ENCODE peak calls at places on chromosomes 7 and 10, in ten cellular contexts. B is H9, I is A673, S is cardiac muscle cell, M is ascending aorta, U is mesendoderm, O is neural progenitor cell, H is H1, V is esophagus muscularis mucosa, R is GM23338. D is an unnamed sample. For H3K4me1, the result is how much of the 10 kb centered on the place peaks cover.

GRCh38 chr10:22712246-22712958 is 2.0 kb downstream of the PIP4K2A start:
- DNase-seq in R (no peak), I (no peak), M (no peak), S (peak), V (no peak), H (no peak), U (no peak), O (no peak), B (no peak), D (no peak)

GRCh38 chr10:28783089-28783488 is 105.8 kb downstream of the BAMBI start:
- DNase-seq in O (peak), M (no peak), H (no peak), I (no peak), R (no peak), B (no peak), V (no peak), U (peak), S (no peak), D (no peak)

GRCh38 chr7:28203498-28204240 is 23.1 kb upstream of the JAZF1 start:
- DNase-seq in H (no peak), S (peak), M (no peak), R (no peak), O (no peak), U (no peak), B (no peak), V (no peak), I (no peak), D (no peak)

GRCh38 chr10:102646610-102647432 is 2.5 kb downstream of the TRIM8 start:
- DNase-seq in B (no peak), H (no peak), R (no peak), V (no peak), I (peak), O (peak), U (no peak), M (no peak), S (peak), D (no peak)

GRCh38 chr7:104848386-104848990 is 165.5 kb upstream of the KMT2E start:
- DNase-seq in H (peak), U (peak), M (no peak), S (peak), V (no peak), R (peak), O (peak), B (peak), I (peak), D (no peak)

GRCh38 chr10:126618466-126618865 is 52.0 kb downstream of the C10orf90 start:
- DNase-seq in H (no peak), O (no peak), U (no peak), M (no peak), B (no peak), V (no peak), I (no peak), S (no peak), R (no peak), D (no peak)

GRCh38 chr10:110387983-110388681 is 83.4 kb upstream of the SMNDC1 start:
- DNase-seq in S (no peak), V (no peak), I (no peak), O (no peak), U (no peak), M (no peak), B (no peak), H (no peak), R (no peak), D (no peak)

GRCh38 chr7:90645784-90646183 is 49.7 kb downstream of the CDK14 start:
- DNase-seq in O (peak), H (no peak), R (no peak), I (peak), S (peak), B (no peak), V (no peak), U (peak), M (no peak), D (no peak)

GRCh38 chr10:129626801-129627434 is 159.9 kb downstream of the MGMT start:
- DNase-seq in M (no peak), R (no peak), U (no peak), O (no peak), S (peak), V (peak), H (no peak), I (peak), B (no peak), D (no peak)

GRCh38 chr10:17430647-17431355 is 23.6 kb downstream of the ST8SIA6 start:
- DNase-seq in S (peak), R (peak), V (no peak), H (no peak), O (peak), I (peak), U (peak), B (peak), M (no peak), D (no peak)

GRCh38 chr10:1201010-1201807 is 145.0 kb downstream of the WDR37 start:
- DNase-seq in B (peak), R (no peak), U (no peak), I (no peak), O (no peak), H (no peak), V (no peak), S (no peak), M (no peak), D (no peak)

GRCh38 chr7:137328389-137329120 is 15.0 kb downstream of the PTN start:
- DNase-seq in S (peak), H (no peak), B (no peak), I (no peak), V (no peak), U (no peak), O (peak), M (no peak), R (no peak), D (no peak)

GRCh38 chr7:40315277-40315676 is 180.5 kb downstream of the SUGCT start:
- DNase-seq in B (no peak), S (no peak), R (no peak), O (no peak), V (no peak), M (no peak), H (no peak), U (no peak), I (no peak), D (no peak)

GRCh38 chr10:46019541-46020343 is 10.7 kb downstream of the NCOA4 start:
- DNase-seq in H (no peak), V (no peak), O (peak), M (no peak), I (no peak), B (no peak), R (peak), U (no peak), S (peak), D (no peak)

GRCh38 chr7:44324204-44325126 is 929 bp downstream of the CAMK2B start:
- DNase-seq in S (peak), H (no peak), O (no peak), I (no peak), M (no peak), V (peak), U (no peak), R (peak), B (no peak), D (no peak)

GRCh38 chr7:16604054-16604453 is 41.5 kb downstream of the ANKMY2 start:
- DNase-seq in H (no peak), U (no peak), S (peak), B (no peak), M (no peak), V (no peak), R (no peak), I (peak), O (no peak), D (no peak)

GRCh38 chr10:48802611-48803046 is 118.0 kb downstream of the WDFY4 start:
- DNase-seq in U (no peak), M (no peak), H (no peak), I (no peak), R (no peak), B (no peak), O (no peak), V (peak), S (no peak), D (no peak)

GRCh38 chr7:110786576-110786975 is 304.4 kb upstream of the LRRN3 start:
- DNase-seq in R (no peak), M (no peak), S (no peak), U (no peak), I (no peak), V (no peak), H (no peak), B (no peak), O (no peak), D (no peak)

GRCh38 chr10:42734537-42734936 is 48.1 kb upstream of the BMS1 start:
- DNase-seq in M (no peak), V (peak), B (no peak), O (no peak), R (no peak), H (no peak), I (peak), S (no peak), U (no peak), D (no peak)

GRCh38 chr7:64463636-64464375 is 99.1 kb downstream of the ZNF680 start:
- DNase-seq in M (peak), O (no peak), V (peak), I (peak), B (no peak), H (no peak), U (no peak), S (peak), R (no peak), D (peak)

GRCh38 chr10:125000366-125001312 is 58.7 kb downstream of the ZRANB1 start:
- DNase-seq in V (no peak), M (no peak), I (no peak), S (peak), H (no peak), R (peak), B (no peak), O (peak), U (peak), D (no peak)

GRCh38 chr10:7354330-7355047 is 56.3 kb downstream of the SFMBT2 start:
- DNase-seq in O (no peak), R (no peak), S (peak), V (no peak), I (peak), U (no peak), B (no peak), H (no peak), M (no peak), D (no peak)

GRCh38 chr7:25575634-25576033 is 347.3 kb upstream of the NPVF start:
- DNase-seq in M (no peak), V (no peak), H (no peak), R (peak), U (no peak), I (no peak), O (no peak), B (no peak), S (no peak), D (no peak)

GRCh38 chr10:36476399-36476798 is 649.0 kb upstream of the ANKRD30A start:
- DNase-seq in H (no peak), O (no peak), V (no peak), B (no peak), R (no peak), M (no peak), U (no peak), S (peak), I (no peak), D (no peak)

GRCh38 chr10:75250934-75251333 is 15.2 kb upstream of the COMTD1 start:
- DNase-seq in R (no peak), V (no peak), B (no peak), U (no peak), I (no peak), H (no peak), S (no peak), M (no peak), O (no peak), D (no peak)

GRCh38 chr7:45511721-45512422 is 62.3 kb upstream of the ADCY1 start:
- DNase-seq in V (no peak), B (no peak), U (no peak), R (no peak), M (no peak), O (no peak), H (no peak), I (no peak), S (no peak), D (no peak)

GRCh38 chr10:43054593-43054992 is 22.3 kb upstream of the RET start:
- DNase-seq in S (no peak), U (no peak), O (no peak), I (no peak), B (no peak), R (no peak), M (no peak), H (no peak), V (no peak), D (no peak)

GRCh38 chr10:122459586-122460273 is 1.6 kb upstream of the HTRA1 start:
- DNase-seq in O (no peak), I (no peak), V (peak), H (no peak), B (no peak), S (peak), M (no peak), R (no peak), U (no peak), D (no peak)

GRCh38 chr7:106681815-106682495 is 21.0 kb upstream of the CCDC71L start:
- DNase-seq in M (no peak), S (peak), I (no peak), U (no peak), V (no peak), B (no peak), O (no peak), H (no peak), R (no peak), D (no peak)

GRCh38 chr7:104156842-104157277 is 51.0 kb downstream of the ORC5 start:
- DNase-seq in V (no peak), O (peak), B (no peak), M (no peak), U (peak), H (no peak), R (peak), S (peak), I (peak), D (no peak)

GRCh38 chr7:81187768-81188167 is 268.9 kb upstream of the SEMA3C start:
- DNase-seq in I (no peak), R (no peak), U (no peak), S (no peak), M (no peak), O (no peak), B (no peak), H (no peak), V (no peak), D (no peak)

DNA sequence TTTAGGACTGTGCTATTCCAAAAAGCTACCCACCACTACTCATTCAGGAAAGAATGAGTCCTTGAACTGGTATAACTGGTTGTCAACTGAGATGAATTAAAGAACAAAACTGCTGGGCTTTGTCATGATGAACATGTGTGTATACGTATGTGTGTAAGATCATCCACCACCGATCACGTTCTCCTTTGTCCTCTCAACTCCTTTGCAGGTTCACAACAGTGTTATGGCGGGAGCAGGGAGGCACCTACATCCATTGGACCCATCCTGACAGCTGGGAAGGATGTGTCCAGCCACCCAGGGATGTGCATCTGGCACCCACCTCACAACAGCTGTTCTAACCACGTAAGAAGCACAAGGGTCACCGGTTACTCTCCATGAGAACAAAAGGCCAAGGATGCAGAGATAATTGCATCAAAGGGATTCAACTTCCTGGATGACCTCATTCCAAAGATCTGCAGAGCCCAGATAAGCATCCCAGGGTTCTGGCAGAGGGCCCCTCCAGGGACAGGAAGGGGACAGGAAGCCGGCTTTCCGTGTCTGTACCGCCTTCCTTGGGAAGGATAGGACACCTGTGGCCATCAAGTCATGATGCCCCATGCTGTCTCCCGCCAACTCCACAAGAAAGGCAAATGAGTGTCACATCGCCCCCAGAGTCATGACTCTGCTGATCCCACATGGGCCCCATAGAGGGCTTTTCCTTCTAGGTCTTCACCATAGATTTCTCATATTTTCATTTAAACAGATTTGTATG is 66.1 kb downstream of the STEAP1B start:
- DNase-seq in M (no peak), V (peak), H (peak), O (peak), U (peak), I (peak), B (peak), R (peak), S (peak), D (no peak)
- H3K4me1 ChIP-seq in M (under half), V (under half), H (under half), O (under half), U (under half), I (under half), B (under half), R (under half), S (under half), D (under half)

GRCh38 chr7:150503155-150503554 is 11.5 kb upstream of the GIMAP7 start:
- DNase-seq in V (no peak), B (no peak), M (no peak), H (no peak), O (no peak), S (no peak), R (no peak), U (no peak), I (no peak), D (no peak)

GRCh38 chr7:150507947-150508602 is 6.6 kb upstream of the GIMAP7 start:
- DNase-seq in V (no peak), M (no peak), H (no peak), B (no peak), I (no peak), S (no peak), R (no peak), U (no peak), O (no peak), D (no peak)

GRCh38 chr7:150503581-150503980 is 11.1 kb upstream of the GIMAP7 start:
- DNase-seq in B (no peak), M (no peak), H (no peak), O (no peak), I (no peak), S (no peak), V (no peak), R (no peak), U (no peak), D (no peak)

GRCh38 chr7:150502519-150502918 is 12.2 kb upstream of the GIMAP7 start:
- DNase-seq in R (no peak), O (no peak), I (no peak), S (no peak), B (no peak), M (no peak), H (no peak), U (no peak), V (no peak), D (no peak)
- H3K27ac ChIP-seq in R (no peak), O (no peak), I (no peak), S (no peak), B (no peak), M (no peak), H (no peak), U (no peak), V (no peak), D (no peak)

GRCh38 chr10:79128241-79128922 is 59.6 kb downstream of the ZMIZ1 start:
- DNase-seq in O (no peak), H (no peak), V (no peak), S (no peak), I (no peak), B (no peak), M (no peak), R (no peak), U (no peak), D (no peak)
- H3K4me1 ChIP-seq in O (half or more), H (under half), V (half or more), S (half or more), I (under half), B (under half), M (under half), R (half or more), U (under half), D (under half)

GRCh38 chr7:141511370-141512335 is 39.6 kb upstream of the AGK start:
- DNase-seq in M (no peak), B (peak), V (no peak), U (peak), I (peak), R (peak), H (no peak), S (no peak), O (peak), D (no peak)
- H3K27ac ChIP-seq in M (no peak), B (no peak), V (no peak), U (no peak), I (no peak), R (peak), H (no peak), S (no peak), O (no peak), D (no peak)

GRCh38 chr10:99999319-100000108 is 10.2 kb downstream of the DNMBP start:
- DNase-seq in S (no peak), R (no peak), U (no peak), H (no peak), B (no peak), M (no peak), O (no peak), I (no peak), V (no peak), D (no peak)

GRCh38 chr10:100000109-100000502 is 9.6 kb downstream of the DNMBP start:
- DNase-seq in M (no peak), R (no peak), S (no peak), I (no peak), O (no peak), B (no peak), U (no peak), H (no peak), V (no peak), D (no peak)

GRCh38 chr10:99993994-99994689 is 15.6 kb downstream of the DNMBP start:
- DNase-seq in O (no peak), V (no peak), I (peak), B (no peak), R (peak), H (no peak), S (peak), U (peak), M (peak), D (peak)

GRCh38 chr10:99994801-99995200 is 14.9 kb downstream of the DNMBP start:
- DNase-seq in H (no peak), S (no peak), V (no peak), I (no peak), M (no peak), U (no peak), O (no peak), B (no peak), R (no peak), D (no peak)

DNA sequence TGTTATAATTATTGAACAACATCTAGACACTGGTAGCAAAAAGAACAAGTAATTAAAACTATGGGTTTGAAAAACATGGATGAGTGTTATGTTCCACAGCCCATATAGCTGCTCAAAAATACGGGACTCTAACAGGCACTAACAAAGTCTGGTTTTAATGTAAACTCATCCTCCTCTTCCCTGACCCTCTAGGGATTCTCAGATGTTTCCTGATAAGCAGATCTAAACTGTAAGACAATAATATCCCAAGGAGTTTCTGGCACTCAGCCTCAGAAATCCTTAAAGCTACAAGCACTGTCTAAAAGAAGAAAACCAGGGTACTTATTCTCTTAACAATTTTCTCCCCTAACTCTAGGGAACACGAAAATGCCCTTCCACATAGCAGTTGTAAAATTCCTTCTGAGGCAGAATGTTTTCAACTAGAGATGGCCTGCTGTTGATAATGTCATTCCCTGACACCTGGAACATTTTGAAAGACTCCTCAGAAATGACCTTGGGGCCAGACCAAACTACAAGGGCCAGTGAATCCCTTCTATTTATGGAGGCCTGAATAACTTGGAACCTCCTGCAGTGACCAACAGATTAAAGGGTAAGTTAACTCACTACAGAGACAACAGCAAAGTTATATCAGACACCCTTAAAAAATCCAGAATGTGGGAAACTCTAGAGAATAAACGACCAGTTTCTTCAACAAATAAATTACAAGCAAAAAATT is 12.7 kb downstream of the DNMBP start:
- DNase-seq in U (peak), M (no peak), I (peak), R (no peak), O (no peak), V (no peak), H (no peak), S (no peak), B (no peak), D (no peak)
- H3K4me1 ChIP-seq in U (under half), M (under half), I (half or more), R (under half), O (under half), V (half or more), H (under half), S (under half), B (under half), D (under half)

GRCh38 chr10:99995713-99996112 is 14.0 kb downstream of the DNMBP start:
- DNase-seq in R (no peak), O (no peak), V (no peak), M (no peak), I (no peak), S (no peak), B (no peak), U (no peak), H (no peak), D (no peak)
- H3K27ac ChIP-seq in R (no peak), O (no peak), V (no peak), M (no peak), I (peak), S (peak), B (no peak), U (no peak), H (no peak), D (no peak)

GRCh38 chr7:73833251-73833919 is 2.6 kb downstream of the CLDN4 start:
- DNase-seq in R (peak), U (peak), I (no peak), S (no peak), V (no peak), H (no peak), O (no peak), M (no peak), B (peak), D (no peak)
- H3K4me1 ChIP-seq in R (half or more), U (under half), I (under half), S (under half), V (under half), H (under half), O (under half), M (under half), B (under half), D (under half)

GRCh38 chr7:95608344-95609173 is 12.2 kb upstream of the PDK4 start:
- DNase-seq in H (no peak), M (peak), V (peak), O (peak), I (no peak), U (peak), R (peak), S (peak), B (peak), D (peak)
- H3K27ac ChIP-seq in H (no peak), M (peak), V (peak), O (no peak), I (no peak), U (no peak), R (no peak), S (peak), B (no peak), D (peak)

GRCh38 chr7:98286093-98286525 is 4.6 kb downstream of the BRI3 start:
- DNase-seq in I (no peak), U (peak), M (peak), H (no peak), S (peak), V (peak), O (no peak), B (no peak), R (no peak), D (peak)
- H3K4me1 ChIP-seq in I (under half), U (under half), M (under half), H (under half), S (under half), V (half or more), O (under half), B (under half), R (under half), D (half or more)

D was measured in thoracic aorta.